ENCODE peak calls at places on chromosomes 1 and 21, in eight cellular contexts. One of them, this sample, is unnamed.

GRCh38 chr1:171460018-171460585 is 25.2 kb upstream of the PRRC2C start:
- DNase-seq in stimulated activated CD4-positive, alpha-beta T cell treated with anti-CD3 and anti-CD28 coated beads, Interleukin-4, amount 100 ng/mL, for 1 hour: no peak
- DNase-seq in stimulated activated CD8-positive, alpha-beta memory T cell treated with anti-CD3 and anti-CD28 coated beads, Interleukin-15, amount 100 ng/mL, for 24 hours: no peak
- DNase-seq in Caco-2: peak; percentile 52
- DNase-seq in central memory CD4-positive, alpha-beta T cell: no peak
- DNase-seq in iris pigment epithelial cell: no peak
- DNase-seq in CD8-positive, alpha-beta T cell: no peak
- DNase-seq in amniotic stem cell: no peak
- DNase-seq in this sample: no peak

GRCh38 chr1:40745180-40745579 is 38.4 kb upstream of the KCNQ4 start:
- DNase-seq in stimulated activated CD8-positive, alpha-beta memory T cell treated with anti-CD3 and anti-CD28 coated beads, Interleukin-15, amount 100 ng/mL, for 24 hours: no peak
- DNase-seq in iris pigment epithelial cell: no peak
- DNase-seq in CD8-positive, alpha-beta T cell: no peak
- DNase-seq in stimulated activated CD4-positive, alpha-beta T cell treated with anti-CD3 and anti-CD28 coated beads, Interleukin-4, amount 100 ng/mL, for 1 hour: no peak
- DNase-seq in central memory CD4-positive, alpha-beta T cell: no peak
- DNase-seq in Caco-2: no peak
- DNase-seq in amniotic stem cell: no peak
- DNase-seq in this sample: no peak

GRCh38 chr1:203491664-203492485 is 2.1 kb upstream of the OPTC start:
- DNase-seq in CD8-positive, alpha-beta T cell: no peak
- DNase-seq in iris pigment epithelial cell: no peak
- DNase-seq in Caco-2: no peak
- DNase-seq in central memory CD4-positive, alpha-beta T cell: no peak
- DNase-seq in stimulated activated CD4-positive, alpha-beta T cell treated with anti-CD3 and anti-CD28 coated beads, Interleukin-4, amount 100 ng/mL, for 1 hour: no peak
- DNase-seq in amniotic stem cell: no peak
- DNase-seq in stimulated activated CD8-positive, alpha-beta memory T cell treated with anti-CD3 and anti-CD28 coated beads, Interleukin-15, amount 100 ng/mL, for 24 hours: no peak
- DNase-seq in this sample: no peak

GRCh38 chr1:10724948-10725852 is 71.2 kb downstream of the CASZ1 start:
- DNase-seq in central memory CD4-positive, alpha-beta T cell: no peak
- DNase-seq in Caco-2: no peak
- DNase-seq in stimulated activated CD4-positive, alpha-beta T cell treated with anti-CD3 and anti-CD28 coated beads, Interleukin-4, amount 100 ng/mL, for 1 hour: no peak
- DNase-seq in amniotic stem cell: peak; percentile 29
- DNase-seq in CD8-positive, alpha-beta T cell: no peak
- DNase-seq in iris pigment epithelial cell: peak; percentile 18
- DNase-seq in stimulated activated CD8-positive, alpha-beta memory T cell treated with anti-CD3 and anti-CD28 coated beads, Interleukin-15, amount 100 ng/mL, for 24 hours: no peak
- DNase-seq in this sample: no peak

GRCh38 chr1:1162597-1163537 is 10.8 kb upstream of the TTLL10 start:
- DNase-seq in iris pigment epithelial cell: no peak
- DNase-seq in central memory CD4-positive, alpha-beta T cell: no peak
- DNase-seq in Caco-2: peak; percentile 95
- DNase-seq in CD8-positive, alpha-beta T cell: no peak
- DNase-seq in stimulated activated CD4-positive, alpha-beta T cell treated with anti-CD3 and anti-CD28 coated beads, Interleukin-4, amount 100 ng/mL, for 1 hour: no peak
- DNase-seq in amniotic stem cell: no peak
- DNase-seq in stimulated activated CD8-positive, alpha-beta memory T cell treated with anti-CD3 and anti-CD28 coated beads, Interleukin-15, amount 100 ng/mL, for 24 hours: no peak
- DNase-seq in this sample: no peak

GRCh38 chr21:32626633-32627196 is 14.5 kb upstream of the CFAP298 start:
- DNase-seq in central memory CD4-positive, alpha-beta T cell: no peak
- DNase-seq in Caco-2: no peak
- DNase-seq in stimulated activated CD8-positive, alpha-beta memory T cell treated with anti-CD3 and anti-CD28 coated beads, Interleukin-15, amount 100 ng/mL, for 24 hours: no peak
- DNase-seq in CD8-positive, alpha-beta T cell: no peak
- DNase-seq in iris pigment epithelial cell: peak; percentile 44
- DNase-seq in stimulated activated CD4-positive, alpha-beta T cell treated with anti-CD3 and anti-CD28 coated beads, Interleukin-4, amount 100 ng/mL, for 1 hour: no peak
- DNase-seq in amniotic stem cell: no peak
- DNase-seq in this sample: no peak

GRCh38 chr1:230849451-230850194 is 18.7 kb downstream of the C1orf198 start:
- DNase-seq in Caco-2: no peak
- DNase-seq in amniotic stem cell: peak; percentile 80
- DNase-seq in stimulated activated CD8-positive, alpha-beta memory T cell treated with anti-CD3 and anti-CD28 coated beads, Interleukin-15, amount 100 ng/mL, for 24 hours: no peak
- DNase-seq in CD8-positive, alpha-beta T cell: no peak
- DNase-seq in stimulated activated CD4-positive, alpha-beta T cell treated with anti-CD3 and anti-CD28 coated beads, Interleukin-4, amount 100 ng/mL, for 1 hour: no peak
- DNase-seq in central memory CD4-positive, alpha-beta T cell: no peak
- DNase-seq in iris pigment epithelial cell: peak; percentile 94
- DNase-seq in this sample: no peak

GRCh38 chr21:15872236-15872635 is 142.5 kb downstream of the USP25 start:
- DNase-seq in iris pigment epithelial cell: no peak
- DNase-seq in Caco-2: no peak
- DNase-seq in stimulated activated CD8-positive, alpha-beta memory T cell treated with anti-CD3 and anti-CD28 coated beads, Interleukin-15, amount 100 ng/mL, for 24 hours: no peak
- DNase-seq in central memory CD4-positive, alpha-beta T cell: no peak
- DNase-seq in amniotic stem cell: no peak
- DNase-seq in stimulated activated CD4-positive, alpha-beta T cell treated with anti-CD3 and anti-CD28 coated beads, Interleukin-4, amount 100 ng/mL, for 1 hour: no peak
- DNase-seq in CD8-positive, alpha-beta T cell: no peak
- DNase-seq in this sample: no peak

GRCh38 chr1:7262611-7263010 is 477.4 kb downstream of the CAMTA1 start:
- DNase-seq in stimulated activated CD4-positive, alpha-beta T cell treated with anti-CD3 and anti-CD28 coated beads, Interleukin-4, amount 100 ng/mL, for 1 hour: no peak
- DNase-seq in amniotic stem cell: no peak
- DNase-seq in central memory CD4-positive, alpha-beta T cell: no peak
- DNase-seq in Caco-2: no peak
- DNase-seq in iris pigment epithelial cell: no peak
- DNase-seq in CD8-positive, alpha-beta T cell: no peak
- DNase-seq in stimulated activated CD8-positive, alpha-beta memory T cell treated with anti-CD3 and anti-CD28 coated beads, Interleukin-15, amount 100 ng/mL, for 24 hours: no peak
- DNase-seq in this sample: no peak

GRCh38 chr1:53644496-53644895 is 94.5 kb downstream of the GLIS1 start:
- DNase-seq in Caco-2: no peak
- DNase-seq in amniotic stem cell: no peak
- DNase-seq in CD8-positive, alpha-beta T cell: no peak
- DNase-seq in iris pigment epithelial cell: no peak
- DNase-seq in stimulated activated CD8-positive, alpha-beta memory T cell treated with anti-CD3 and anti-CD28 coated beads, Interleukin-15, amount 100 ng/mL, for 24 hours: no peak
- DNase-seq in central memory CD4-positive, alpha-beta T cell: no peak
- DNase-seq in stimulated activated CD4-positive, alpha-beta T cell treated with anti-CD3 and anti-CD28 coated beads, Interleukin-4, amount 100 ng/mL, for 1 hour: no peak
- DNase-seq in this sample: no peak

GRCh38 chr1:10515627-10516026 is 40.9 kb downstream of the PEX14 start:
- DNase-seq in iris pigment epithelial cell: no peak
- DNase-seq in amniotic stem cell: no peak
- DNase-seq in CD8-positive, alpha-beta T cell: no peak
- DNase-seq in Caco-2: no peak
- DNase-seq in stimulated activated CD8-positive, alpha-beta memory T cell treated with anti-CD3 and anti-CD28 coated beads, Interleukin-15, amount 100 ng/mL, for 24 hours: no peak
- DNase-seq in stimulated activated CD4-positive, alpha-beta T cell treated with anti-CD3 and anti-CD28 coated beads, Interleukin-4, amount 100 ng/mL, for 1 hour: no peak
- DNase-seq in central memory CD4-positive, alpha-beta T cell: no peak
- DNase-seq in this sample: no peak

GRCh38 chr1:46333300-46334029 is 7.1 kb upstream of the NSUN4 start:
- DNase-seq in amniotic stem cell: no peak
- DNase-seq in CD8-positive, alpha-beta T cell: no peak
- DNase-seq in stimulated activated CD4-positive, alpha-beta T cell treated with anti-CD3 and anti-CD28 coated beads, Interleukin-4, amount 100 ng/mL, for 1 hour: no peak
- DNase-seq in central memory CD4-positive, alpha-beta T cell: no peak
- DNase-seq in stimulated activated CD8-positive, alpha-beta memory T cell treated with anti-CD3 and anti-CD28 coated beads, Interleukin-15, amount 100 ng/mL, for 24 hours: no peak
- DNase-seq in iris pigment epithelial cell: peak; percentile 38
- DNase-seq in Caco-2: no peak
- DNase-seq in this sample: no peak

GRCh38 chr1:158024737-158025136 is 31.3 kb downstream of the KIRREL1 start:
- DNase-seq in amniotic stem cell: no peak
- DNase-seq in stimulated activated CD4-positive, alpha-beta T cell treated with anti-CD3 and anti-CD28 coated beads, Interleukin-4, amount 100 ng/mL, for 1 hour: no peak
- DNase-seq in iris pigment epithelial cell: no peak
- DNase-seq in CD8-positive, alpha-beta T cell: no peak
- DNase-seq in stimulated activated CD8-positive, alpha-beta memory T cell treated with anti-CD3 and anti-CD28 coated beads, Interleukin-15, amount 100 ng/mL, for 24 hours: no peak
- DNase-seq in Caco-2: no peak
- DNase-seq in central memory CD4-positive, alpha-beta T cell: no peak
- DNase-seq in this sample: no peak

GRCh38 chr1:237953238-237953637 is 62.5 kb upstream of the ZP4 start:
- DNase-seq in Caco-2: no peak
- DNase-seq in iris pigment epithelial cell: no peak
- DNase-seq in stimulated activated CD4-positive, alpha-beta T cell treated with anti-CD3 and anti-CD28 coated beads, Interleukin-4, amount 100 ng/mL, for 1 hour: no peak
- DNase-seq in CD8-positive, alpha-beta T cell: no peak
- DNase-seq in central memory CD4-positive, alpha-beta T cell: no peak
- DNase-seq in stimulated activated CD8-positive, alpha-beta memory T cell treated with anti-CD3 and anti-CD28 coated beads, Interleukin-15, amount 100 ng/mL, for 24 hours: no peak
- DNase-seq in amniotic stem cell: no peak
- DNase-seq in this sample: no peak

GRCh38 chr21:40186036-40186435 is 318.8 kb downstream of the PCP4 start:
- DNase-seq in amniotic stem cell: peak; percentile 57
- DNase-seq in stimulated activated CD4-positive, alpha-beta T cell treated with anti-CD3 and anti-CD28 coated beads, Interleukin-4, amount 100 ng/mL, for 1 hour: no peak
- DNase-seq in iris pigment epithelial cell: no peak
- DNase-seq in Caco-2: no peak
- DNase-seq in CD8-positive, alpha-beta T cell: no peak
- DNase-seq in central memory CD4-positive, alpha-beta T cell: no peak
- DNase-seq in stimulated activated CD8-positive, alpha-beta memory T cell treated with anti-CD3 and anti-CD28 coated beads, Interleukin-15, amount 100 ng/mL, for 24 hours: no peak
- DNase-seq in this sample: no peak

GRCh38 chr1:24373710-24374109 is 39.9 kb downstream of the STPG1 start:
- DNase-seq in Caco-2: no peak
- DNase-seq in central memory CD4-positive, alpha-beta T cell: no peak
- DNase-seq in stimulated activated CD8-positive, alpha-beta memory T cell treated with anti-CD3 and anti-CD28 coated beads, Interleukin-15, amount 100 ng/mL, for 24 hours: no peak
- DNase-seq in iris pigment epithelial cell: no peak
- DNase-seq in stimulated activated CD4-positive, alpha-beta T cell treated with anti-CD3 and anti-CD28 coated beads, Interleukin-4, amount 100 ng/mL, for 1 hour: no peak
- DNase-seq in CD8-positive, alpha-beta T cell: no peak
- DNase-seq in amniotic stem cell: no peak
- DNase-seq in this sample: no peak